ENCODE peak calls at places on chromosome 6, in five cellular contexts. One of them, this sample, is unnamed.

GRCh38 chr6:169981969-169982368 is 230.5 kb downstream of the ERMARD start:
- DNase-seq in PC-9: no peak
- DNase-seq in upper lobe of left lung: no peak
- DNase-seq in GM12865: no peak
- DNase-seq in astrocyte of the spinal cord: no peak
- DNase-seq in this sample: no peak

GRCh38 chr6:7390218-7390878 is 740 bp downstream of the RIOK1 start:
- DNase-seq in PC-9: no peak
- DNase-seq in upper lobe of left lung: no peak
- DNase-seq in GM12865: no peak
- DNase-seq in astrocyte of the spinal cord: no peak
- DNase-seq in this sample: no peak

GRCh38 chr6:144725731-144726522 is 440.8 kb downstream of the UTRN start:
- DNase-seq in PC-9: no peak
- DNase-seq in upper lobe of left lung: no peak
- DNase-seq in GM12865: peak
- DNase-seq in astrocyte of the spinal cord: no peak
- DNase-seq in this sample: peak

GRCh38 chr6:81241717-81242116 is 510.8 kb downstream of the TENT5A start:
- DNase-seq in PC-9: no peak
- DNase-seq in upper lobe of left lung: no peak
- DNase-seq in GM12865: peak
- DNase-seq in astrocyte of the spinal cord: peak
- DNase-seq in this sample: no peak

GRCh38 chr6:84027340-84028183 is 6.0 kb upstream of the MRAP2 start:
- DNase-seq in PC-9: peak
- DNase-seq in upper lobe of left lung: no peak
- DNase-seq in GM12865: no peak
- DNase-seq in astrocyte of the spinal cord: peak
- DNase-seq in this sample: peak

GRCh38 chr6:3337521-3338350 is 79.0 kb downstream of the PSMG4 start:
- DNase-seq in PC-9: no peak
- DNase-seq in upper lobe of left lung: no peak
- DNase-seq in GM12865: peak
- DNase-seq in astrocyte of the spinal cord: no peak
- DNase-seq in this sample: no peak

GRCh38 chr6:74041420-74041819 is 345.4 kb downstream of the CD109 start:
- DNase-seq in PC-9: no peak
- DNase-seq in upper lobe of left lung: no peak
- DNase-seq in GM12865: no peak
- DNase-seq in astrocyte of the spinal cord: no peak
- DNase-seq in this sample: no peak

GRCh38 chr6:139371421-139372253 is 2.8 kb downstream of the CITED2 start:
- DNase-seq in PC-9: no peak
- DNase-seq in upper lobe of left lung: no peak
- DNase-seq in GM12865: no peak
- DNase-seq in astrocyte of the spinal cord: peak
- DNase-seq in this sample: no peak

GRCh38 chr6:104954091-104954797 is 2.7 kb upstream of the LIN28B start:
- DNase-seq in PC-9: no peak
- DNase-seq in upper lobe of left lung: no peak
- DNase-seq in GM12865: no peak
- DNase-seq in astrocyte of the spinal cord: no peak
- DNase-seq in this sample: no peak

GRCh38 chr6:159879829-159880228 is 11.0 kb upstream of the MAS1 start:
- DNase-seq in PC-9: no peak
- DNase-seq in upper lobe of left lung: no peak
- DNase-seq in GM12865: no peak
- DNase-seq in astrocyte of the spinal cord: no peak
- DNase-seq in this sample: no peak

GRCh38 chr6:78844899-78845298 is 22.5 kb upstream of the IRAK1BP1 start:
- DNase-seq in PC-9: no peak
- DNase-seq in upper lobe of left lung: no peak
- DNase-seq in GM12865: no peak
- DNase-seq in astrocyte of the spinal cord: no peak
- DNase-seq in this sample: no peak

GRCh38 chr6:160221423-160221822 is 37.2 kb downstream of the SLC22A2 start:
- DNase-seq in PC-9: no peak
- DNase-seq in upper lobe of left lung: no peak
- DNase-seq in GM12865: peak
- DNase-seq in astrocyte of the spinal cord: no peak
- DNase-seq in this sample: peak

GRCh38 chr6:89387516-89388222 is 24.4 kb downstream of the RRAGD start:
- DNase-seq in PC-9: no peak
- DNase-seq in upper lobe of left lung: no peak
- DNase-seq in GM12865: peak
- DNase-seq in astrocyte of the spinal cord: no peak
- DNase-seq in this sample: no peak

GRCh38 chr6:36727491-36728021 is 29.9 kb downstream of the RAB44 start:
- DNase-seq in PC-9: peak
- DNase-seq in upper lobe of left lung: no peak
- DNase-seq in GM12865: peak
- DNase-seq in astrocyte of the spinal cord: peak
- DNase-seq in this sample: peak

GRCh38 chr6:126811307-126811706 is 307.2 kb upstream of the RSPO3 start:
- DNase-seq in PC-9: no peak
- DNase-seq in upper lobe of left lung: no peak
- DNase-seq in GM12865: no peak
- DNase-seq in astrocyte of the spinal cord: peak
- DNase-seq in this sample: no peak

GRCh38 chr6:122609881-122610689 is at the start of gene PKIB:
- DNase-seq in PC-9: peak
- DNase-seq in upper lobe of left lung: peak
- DNase-seq in GM12865: peak
- DNase-seq in astrocyte of the spinal cord: peak
- DNase-seq in this sample: peak

GRCh38 chr6:72271531-72271930 is 350.3 kb upstream of the KCNQ5 start:
- DNase-seq in PC-9: no peak
- DNase-seq in upper lobe of left lung: no peak
- DNase-seq in GM12865: no peak
- DNase-seq in astrocyte of the spinal cord: no peak
- DNase-seq in this sample: no peak

GRCh38 chr6:31822038-31822821 is 5.3 kb upstream of the HSPA1B start:
- DNase-seq in PC-9: peak
- DNase-seq in upper lobe of left lung: no peak
- DNase-seq in GM12865: peak
- DNase-seq in astrocyte of the spinal cord: peak
- DNase-seq in this sample: peak

GRCh38 chr6:170042086-170042485 is 248.8 kb downstream of the DLL1 start:
- DNase-seq in PC-9: no peak
- DNase-seq in upper lobe of left lung: no peak
- DNase-seq in GM12865: no peak
- DNase-seq in astrocyte of the spinal cord: no peak
- DNase-seq in this sample: no peak

GRCh38 chr6:53860511-53860910 is 65.7 kb downstream of the LRRC1 start:
- DNase-seq in PC-9: no peak
- DNase-seq in upper lobe of left lung: no peak
- DNase-seq in GM12865: no peak
- DNase-seq in astrocyte of the spinal cord: no peak
- DNase-seq in this sample: no peak

GRCh38 chr6:84685983-84686584 is 78.3 kb downstream of the TBX18 start:
- DNase-seq in PC-9: no peak
- DNase-seq in upper lobe of left lung: no peak
- DNase-seq in GM12865: peak
- DNase-seq in astrocyte of the spinal cord: no peak
- DNase-seq in this sample: no peak

GRCh38 chr6:38415231-38416005 is 224.3 kb downstream of the BTBD9 start:
- DNase-seq in PC-9: no peak
- DNase-seq in upper lobe of left lung: no peak
- DNase-seq in GM12865: no peak
- DNase-seq in astrocyte of the spinal cord: no peak
- DNase-seq in this sample: no peak

GRCh38 chr6:161486326-161486725 is 212.5 kb upstream of the AGPAT4 start:
- DNase-seq in PC-9: no peak
- DNase-seq in upper lobe of left lung: no peak
- DNase-seq in GM12865: no peak
- DNase-seq in astrocyte of the spinal cord: peak
- DNase-seq in this sample: peak

GRCh38 chr6:168756009-168756634 is 315.1 kb downstream of the SMOC2 start:
- DNase-seq in PC-9: no peak
- DNase-seq in upper lobe of left lung: no peak
- DNase-seq in GM12865: no peak
- DNase-seq in astrocyte of the spinal cord: peak
- DNase-seq in this sample: no peak

GRCh38 chr6:132893772-132894490 is 79.6 kb downstream of the RPS12 start:
- DNase-seq in PC-9: no peak
- DNase-seq in upper lobe of left lung: no peak
- DNase-seq in GM12865: no peak
- DNase-seq in astrocyte of the spinal cord: no peak
- DNase-seq in this sample: no peak

GRCh38 chr6:131510094-131510493 is 62.9 kb upstream of the ARG1 start:
- DNase-seq in PC-9: no peak
- DNase-seq in upper lobe of left lung: no peak
- DNase-seq in GM12865: peak
- DNase-seq in astrocyte of the spinal cord: no peak
- DNase-seq in this sample: no peak

GRCh38 chr6:140174509-140174908 is 800.1 kb upstream of the CITED2 start:
- DNase-seq in PC-9: peak
- DNase-seq in upper lobe of left lung: no peak
- DNase-seq in GM12865: no peak
- DNase-seq in astrocyte of the spinal cord: peak
- DNase-seq in this sample: peak

DNA sequence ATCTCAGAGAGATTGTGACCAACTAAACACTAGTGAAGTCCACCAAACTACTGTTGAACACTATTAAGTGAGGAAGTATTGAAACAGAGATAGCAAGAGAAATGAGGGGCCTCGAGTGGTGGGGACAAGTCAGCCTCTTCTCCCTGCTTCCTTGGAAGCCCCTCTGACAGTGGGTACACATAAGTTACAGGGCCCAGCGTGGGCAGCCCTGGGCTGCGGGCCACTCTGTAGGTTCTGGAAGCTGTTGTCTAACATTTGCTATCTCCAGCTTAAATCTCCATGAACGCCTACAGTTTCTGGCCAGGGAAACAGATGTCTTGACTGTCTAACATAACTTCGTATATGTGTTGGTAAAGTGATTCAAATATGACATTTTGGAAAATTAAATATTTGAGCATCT is 71.4 kb downstream of the KLHL32 start:
- DNase-seq in PC-9: no peak
- DNase-seq in upper lobe of left lung: peak
- DNase-seq in GM12865: no peak
- DNase-seq in astrocyte of the spinal cord: no peak
- DNase-seq in this sample: no peak
- TF ChIP-seq CTCF in PC-9: no peak
- TF ChIP-seq CTCF in upper lobe of left lung: no peak
- TF ChIP-seq CTCF in GM12865: no peak
- TF ChIP-seq CTCF in astrocyte of the spinal cord: no peak
- TF ChIP-seq CTCF in this sample: no peak

GRCh38 chr6:25749837-25750236 is 4.7 kb upstream of the SLC17A4 start:
- DNase-seq in PC-9: no peak
- DNase-seq in upper lobe of left lung: no peak
- DNase-seq in GM12865: no peak
- DNase-seq in astrocyte of the spinal cord: no peak
- DNase-seq in this sample: no peak

GRCh38 chr6:25748049-25748448 is 6.5 kb upstream of the SLC17A4 start:
- DNase-seq in PC-9: no peak
- DNase-seq in upper lobe of left lung: no peak
- DNase-seq in GM12865: no peak
- DNase-seq in astrocyte of the spinal cord: no peak
- DNase-seq in this sample: no peak

GRCh38 chr6:25747477-25747876 is 7.1 kb upstream of the SLC17A4 start:
- DNase-seq in PC-9: no peak
- DNase-seq in upper lobe of left lung: no peak
- DNase-seq in GM12865: no peak
- DNase-seq in astrocyte of the spinal cord: no peak
- DNase-seq in this sample: no peak

GRCh38 chr6:25745836-25746235 is 8.7 kb upstream of the SLC17A4 start:
- DNase-seq in PC-9: no peak
- DNase-seq in upper lobe of left lung: no peak
- DNase-seq in GM12865: no peak
- DNase-seq in astrocyte of the spinal cord: no peak
- DNase-seq in this sample: no peak

DNA sequence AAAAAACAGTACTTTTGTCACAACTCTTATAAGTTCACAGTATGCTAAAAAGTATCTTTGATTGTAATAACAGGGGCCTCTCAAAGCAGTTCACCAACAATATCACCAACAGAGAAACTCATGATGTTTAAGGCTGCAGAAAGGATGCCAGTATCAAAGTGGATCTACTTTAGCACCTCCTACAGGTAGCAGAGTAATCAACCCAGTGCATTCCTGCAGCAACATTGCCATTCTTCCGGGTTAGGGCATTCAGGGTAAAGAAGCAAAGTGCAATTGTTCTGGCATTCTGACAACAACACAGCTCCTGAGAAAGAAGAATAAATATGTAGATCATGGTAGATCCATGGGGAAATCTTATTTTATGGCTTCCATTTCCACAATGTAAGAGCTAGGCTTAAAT is 7.6 kb upstream of the SLC17A4 start:
- DNase-seq in PC-9: no peak
- DNase-seq in upper lobe of left lung: no peak
- DNase-seq in GM12865: no peak
- DNase-seq in astrocyte of the spinal cord: no peak
- DNase-seq in this sample: no peak
- TF ChIP-seq CTCF in PC-9: no peak
- TF ChIP-seq CTCF in upper lobe of left lung: no peak
- TF ChIP-seq CTCF in GM12865: no peak
- TF ChIP-seq CTCF in astrocyte of the spinal cord: no peak
- TF ChIP-seq CTCF in this sample: peak

DNA sequence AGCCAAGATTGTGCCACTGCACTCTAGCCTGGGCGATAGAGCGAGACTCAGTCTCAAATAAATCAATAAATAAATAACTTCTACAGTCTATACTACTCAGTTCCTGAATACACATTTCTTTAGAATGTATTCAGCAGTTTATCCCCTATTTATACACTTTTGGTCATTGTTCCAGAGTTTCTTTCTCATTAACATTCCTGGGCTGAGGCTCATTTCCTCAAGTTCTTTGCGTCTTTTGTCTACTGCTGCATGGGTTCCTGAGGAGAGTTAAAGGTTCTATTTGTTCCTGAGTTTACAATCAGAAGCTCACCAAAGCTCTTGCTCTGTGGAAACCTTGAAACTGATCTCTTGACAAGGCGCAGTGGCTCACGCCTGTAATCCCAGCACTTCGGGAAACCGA is 37.7 kb upstream of the SASH1 start:
- DNase-seq in PC-9: no peak
- DNase-seq in upper lobe of left lung: no peak
- DNase-seq in GM12865: no peak
- DNase-seq in astrocyte of the spinal cord: peak
- DNase-seq in this sample: no peak
- TF ChIP-seq CTCF in PC-9: no peak
- TF ChIP-seq CTCF in upper lobe of left lung: no peak
- TF ChIP-seq CTCF in GM12865: no peak
- TF ChIP-seq CTCF in astrocyte of the spinal cord: no peak
- TF ChIP-seq CTCF in this sample: no peak

GRCh38 chr6:46865221-46865620 is 56.5 kb downstream of the ADGRF5 start:
- DNase-seq in PC-9: no peak
- DNase-seq in upper lobe of left lung: no peak
- DNase-seq in GM12865: no peak
- DNase-seq in astrocyte of the spinal cord: no peak
- DNase-seq in this sample: peak

GRCh38 chr6:46863791-46864190 is 57.9 kb downstream of the ADGRF5 start:
- DNase-seq in PC-9: no peak
- DNase-seq in upper lobe of left lung: no peak
- DNase-seq in GM12865: no peak
- DNase-seq in astrocyte of the spinal cord: no peak
- DNase-seq in this sample: no peak

GRCh38 chr6:46867411-46867810 is 54.3 kb downstream of the ADGRF5 start:
- DNase-seq in PC-9: no peak
- DNase-seq in upper lobe of left lung: no peak
- DNase-seq in GM12865: no peak
- DNase-seq in astrocyte of the spinal cord: no peak
- DNase-seq in this sample: no peak

GRCh38 chr6:46862381-46862780 is 59.4 kb downstream of the ADGRF5 start:
- DNase-seq in PC-9: no peak
- DNase-seq in upper lobe of left lung: no peak
- DNase-seq in GM12865: no peak
- DNase-seq in astrocyte of the spinal cord: no peak
- DNase-seq in this sample: no peak
- TF ChIP-seq CTCF in PC-9: no peak
- TF ChIP-seq CTCF in upper lobe of left lung: no peak
- TF ChIP-seq CTCF in GM12865: no peak
- TF ChIP-seq CTCF in astrocyte of the spinal cord: peak
- TF ChIP-seq CTCF in this sample: peak